ENCODE peak calls at places on chromosomes 4 and X, in six cellular contexts. One of them, this sample, is unnamed.

GRCh38 chrX:110466790-110467189 is 108.1 kb downstream of the RTL9 start:
- DNase-seq in neural progenitor cell: no peak
- DNase-seq in IMR-90: no peak
- DNase-seq in GM23248: no peak
- DNase-seq in trophoblast cell: no peak
- DNase-seq in fibroblast of lung: no peak
- DNase-seq in this sample: no peak

GRCh38 chr4:78922207-78922606 is 17.0 kb downstream of the PAQR3 start:
- DNase-seq in IMR-90: peak; percentile 83
- DNase-seq in neural progenitor cell: peak; percentile 19
- DNase-seq in trophoblast cell: no peak
- DNase-seq in fibroblast of lung: peak; percentile 28
- DNase-seq in GM23248: peak; percentile 70
- DNase-seq in this sample: no peak

GRCh38 chr4:67593741-67594175 is 35.2 kb downstream of the STAP1 start:
- DNase-seq in neural progenitor cell: no peak
- DNase-seq in GM23248: peak; percentile 79
- DNase-seq in fibroblast of lung: peak; percentile 12
- DNase-seq in IMR-90: peak; percentile 25
- DNase-seq in trophoblast cell: peak; percentile 54
- DNase-seq in this sample: no peak

GRCh38 chr4:33831667-33832066 is 2412.6 kb downstream of the ARAP2 start:
- DNase-seq in trophoblast cell: no peak
- DNase-seq in neural progenitor cell: no peak
- DNase-seq in IMR-90: peak; percentile 21
- DNase-seq in GM23248: peak; percentile 67
- DNase-seq in fibroblast of lung: no peak
- DNase-seq in this sample: no peak

GRCh38 chr4:53507671-53508286 is 83.5 kb downstream of the LNX1 start:
- DNase-seq in fibroblast of lung: peak; percentile 64
- DNase-seq in IMR-90: peak; percentile 48
- DNase-seq in neural progenitor cell: no peak
- DNase-seq in trophoblast cell: no peak
- DNase-seq in GM23248: peak; percentile 9
- DNase-seq in this sample: no peak

GRCh38 chr4:87219648-87220093 is 747 bp downstream of the KLHL8 start:
- DNase-seq in trophoblast cell: peak; percentile 65
- DNase-seq in GM23248: peak; percentile 76
- DNase-seq in neural progenitor cell: peak; percentile 63
- DNase-seq in fibroblast of lung: no peak
- DNase-seq in IMR-90: peak; percentile 33
- DNase-seq in this sample: no peak

GRCh38 chr4:113943863-113944262 is 35.6 kb downstream of the ARSJ start:
- DNase-seq in fibroblast of lung: no peak
- DNase-seq in GM23248: peak; percentile 58
- DNase-seq in trophoblast cell: no peak
- DNase-seq in neural progenitor cell: no peak
- DNase-seq in IMR-90: peak; percentile 50
- DNase-seq in this sample: no peak

GRCh38 chrX:20037182-20037581 is 46.3 kb upstream of the BCLAF3 start:
- DNase-seq in fibroblast of lung: no peak
- DNase-seq in trophoblast cell: no peak
- DNase-seq in GM23248: no peak
- DNase-seq in IMR-90: no peak
- DNase-seq in neural progenitor cell: no peak
- DNase-seq in this sample: no peak

GRCh38 chrX:151694661-151695582 is at the start of gene PRRG3:
- DNase-seq in neural progenitor cell: peak; percentile 65
- DNase-seq in GM23248: no peak
- DNase-seq in IMR-90: no peak
- DNase-seq in fibroblast of lung: no peak
- DNase-seq in trophoblast cell: no peak
- DNase-seq in this sample: no peak

GRCh38 chr4:17335371-17335770 is 176.5 kb downstream of the QDPR start:
- DNase-seq in trophoblast cell: no peak
- DNase-seq in IMR-90: no peak
- DNase-seq in fibroblast of lung: no peak
- DNase-seq in GM23248: no peak
- DNase-seq in neural progenitor cell: no peak
- DNase-seq in this sample: no peak

GRCh38 chr4:1216869-1217294 is 32.0 kb downstream of the CTBP1 start:
- DNase-seq in IMR-90: no peak
- DNase-seq in fibroblast of lung: no peak
- DNase-seq in GM23248: no peak
- DNase-seq in trophoblast cell: no peak
- DNase-seq in neural progenitor cell: no peak
- DNase-seq in this sample: no peak

GRCh38 chr4:131978120-131978519 is 1171.0 kb upstream of the PCDH10 start:
- DNase-seq in GM23248: no peak
- DNase-seq in fibroblast of lung: no peak
- DNase-seq in trophoblast cell: no peak
- DNase-seq in IMR-90: no peak
- DNase-seq in neural progenitor cell: no peak
- DNase-seq in this sample: no peak

GRCh38 chrX:97238632-97239031 is 354.9 kb downstream of the RPA4 start:
- DNase-seq in GM23248: no peak
- DNase-seq in IMR-90: peak; percentile 55
- DNase-seq in neural progenitor cell: no peak
- DNase-seq in fibroblast of lung: peak; percentile 35
- DNase-seq in trophoblast cell: peak; percentile 40
- DNase-seq in this sample: peak; percentile 13

GRCh38 chrX:107978707-107979307 is 3.4 kb downstream of the TEX13B start:
- DNase-seq in IMR-90: peak; percentile 19
- DNase-seq in fibroblast of lung: peak; percentile 48
- DNase-seq in trophoblast cell: peak; percentile 41
- DNase-seq in neural progenitor cell: peak; percentile 62
- DNase-seq in GM23248: peak; percentile 49
- DNase-seq in this sample: no peak

GRCh38 chrX:107982356-107982755 is at the start of gene TEX13B:
- DNase-seq in neural progenitor cell: no peak
- DNase-seq in fibroblast of lung: no peak
- DNase-seq in trophoblast cell: no peak
- DNase-seq in GM23248: no peak
- DNase-seq in IMR-90: no peak
- DNase-seq in this sample: no peak

GRCh38 chrX:107978080-107978479 is 4.1 kb downstream of the TEX13B start:
- DNase-seq in trophoblast cell: no peak
- DNase-seq in neural progenitor cell: no peak
- DNase-seq in GM23248: no peak
- DNase-seq in fibroblast of lung: no peak
- DNase-seq in IMR-90: no peak
- DNase-seq in this sample: no peak

GRCh38 chrX:107985032-107985431 is 2.9 kb upstream of the TEX13B start:
- DNase-seq in GM23248: no peak
- DNase-seq in trophoblast cell: no peak
- DNase-seq in IMR-90: no peak
- DNase-seq in neural progenitor cell: no peak
- DNase-seq in fibroblast of lung: peak; percentile 0
- DNase-seq in this sample: no peak

GRCh38 chrX:107979534-107979933 is 2.6 kb downstream of the TEX13B start:
- DNase-seq in GM23248: peak; percentile 1
- DNase-seq in neural progenitor cell: no peak
- DNase-seq in trophoblast cell: no peak
- DNase-seq in fibroblast of lung: no peak
- DNase-seq in IMR-90: no peak
- DNase-seq in this sample: no peak
- H3K27me3 ChIP-seq in GM23248: no peaks in the 10 kb centered on the region
- H3K27me3 ChIP-seq in neural progenitor cell: no peaks in the 10 kb centered on the region
- H3K27me3 ChIP-seq in trophoblast cell: no peaks in the 10 kb centered on the region
- H3K27me3 ChIP-seq in fibroblast of lung: no peaks in the 10 kb centered on the region
- H3K27me3 ChIP-seq in IMR-90: peaks cover 7% of the 10 kb centered on the region
- H3K27me3 ChIP-seq in this sample: peaks cover 3% of the 10 kb centered on the region

GRCh38 chrX:144896323-144896722 is 351.0 kb upstream of the SPANXN1 start:
- DNase-seq in GM23248: peak; percentile 1
- DNase-seq in fibroblast of lung: no peak
- DNase-seq in IMR-90: no peak
- DNase-seq in neural progenitor cell: peak; percentile 3
- DNase-seq in trophoblast cell: peak; percentile 4
- DNase-seq in this sample: no peak
- H3K9me3 ChIP-seq in GM23248: no peaks in the 10 kb centered on the region
- H3K9me3 ChIP-seq in fibroblast of lung: no peaks in the 10 kb centered on the region
- H3K9me3 ChIP-seq in IMR-90: peaks cover 4% of the 10 kb centered on the region
- H3K9me3 ChIP-seq in neural progenitor cell: peaks cover 3% of the 10 kb centered on the region
- H3K9me3 ChIP-seq in trophoblast cell: no peaks in the 10 kb centered on the region
- H3K9me3 ChIP-seq in this sample: no peaks in the 10 kb centered on the region

GRCh38 chr4:154491341-154491679 is 289 bp downstream of the DCHS2 start:
- DNase-seq in neural progenitor cell: peak; percentile 73
- DNase-seq in GM23248: peak; percentile 35
- DNase-seq in IMR-90: peak; percentile 5
- DNase-seq in trophoblast cell: no peak
- DNase-seq in fibroblast of lung: peak; percentile 31
- DNase-seq in this sample: no peak

GRCh38 chr4:154491731-154492249 is at the start of gene DCHS2:
- DNase-seq in fibroblast of lung: no peak
- DNase-seq in IMR-90: no peak
- DNase-seq in neural progenitor cell: peak; percentile 74
- DNase-seq in trophoblast cell: no peak
- DNase-seq in GM23248: peak; percentile 13
- DNase-seq in this sample: no peak

GRCh38 chr4:154489558-154490260 is 1.9 kb downstream of the DCHS2 start:
- DNase-seq in neural progenitor cell: no peak
- DNase-seq in trophoblast cell: no peak
- DNase-seq in fibroblast of lung: no peak
- DNase-seq in GM23248: no peak
- DNase-seq in IMR-90: no peak
- DNase-seq in this sample: no peak

GRCh38 chr4:154490589-154491340 is 834 bp downstream of the DCHS2 start:
- DNase-seq in GM23248: peak; percentile 6
- DNase-seq in trophoblast cell: no peak
- DNase-seq in IMR-90: no peak
- DNase-seq in fibroblast of lung: no peak
- DNase-seq in neural progenitor cell: peak; percentile 57
- DNase-seq in this sample: no peak

GRCh38 chr4:154490261-154490588 is 1.4 kb downstream of the DCHS2 start:
- DNase-seq in neural progenitor cell: peak; percentile 46
- DNase-seq in fibroblast of lung: no peak
- DNase-seq in IMR-90: no peak
- DNase-seq in GM23248: no peak
- DNase-seq in trophoblast cell: no peak
- DNase-seq in this sample: no peak
- H3K4me2 ChIP-seq in neural progenitor cell: peak overlapping the region; percentile 97
- H3K4me2 ChIP-seq in fibroblast of lung: no peak overlapping the region
- H3K4me2 ChIP-seq in IMR-90: no peak overlapping the region
- H3K4me2 ChIP-seq in GM23248: no peak overlapping the region
- H3K4me2 ChIP-seq in trophoblast cell: peak overlapping the region; percentile 49
- H3K4me2 ChIP-seq in this sample: peak overlapping the region; percentile 17

DNA sequence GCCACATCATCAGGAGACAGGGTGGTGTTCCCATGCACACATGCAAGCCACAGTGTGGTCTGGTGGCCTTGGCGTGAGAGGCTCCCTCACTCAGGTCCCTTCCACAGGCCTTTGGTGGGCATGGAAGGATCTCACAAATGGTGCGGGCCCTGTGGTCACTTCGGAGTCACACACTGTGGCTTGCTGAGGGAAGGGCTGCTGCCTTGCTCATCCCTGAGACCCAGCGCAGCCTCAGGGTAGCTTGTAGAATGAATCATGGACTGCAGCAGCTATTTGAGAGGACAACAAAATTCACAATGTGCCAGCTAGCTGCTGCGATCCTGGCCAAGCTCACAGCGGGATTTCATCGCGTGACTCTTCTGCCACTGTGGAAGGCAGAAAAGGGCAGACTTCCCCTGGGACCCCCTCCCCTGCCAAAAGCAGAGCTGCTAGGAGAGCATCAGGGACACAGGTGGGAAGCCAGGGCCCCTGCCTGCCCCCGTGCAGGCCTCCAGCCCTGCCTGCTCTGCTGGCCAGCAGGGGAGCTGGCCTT is 106.4 kb downstream of the ABLIM2 start:
- DNase-seq in fibroblast of lung: no peak
- DNase-seq in trophoblast cell: no peak
- DNase-seq in IMR-90: no peak
- DNase-seq in neural progenitor cell: no peak
- DNase-seq in GM23248: no peak
- DNase-seq in this sample: no peak
- H3K27me3 ChIP-seq in fibroblast of lung: no peaks in the 10 kb centered on the region
- H3K27me3 ChIP-seq in trophoblast cell: no peaks in the 10 kb centered on the region
- H3K27me3 ChIP-seq in IMR-90: peaks cover 46% of the 10 kb centered on the region
- H3K27me3 ChIP-seq in neural progenitor cell: no peaks in the 10 kb centered on the region
- H3K27me3 ChIP-seq in GM23248: peaks cover 18% of the 10 kb centered on the region
- H3K27me3 ChIP-seq in this sample: peaks cover 7% of the 10 kb centered on the region

GRCh38 chrX:150355898-150356297 is 7.2 kb upstream of the MAMLD1 start:
- DNase-seq in IMR-90: no peak
- DNase-seq in GM23248: no peak
- DNase-seq in fibroblast of lung: no peak
- DNase-seq in neural progenitor cell: no peak
- DNase-seq in trophoblast cell: no peak
- DNase-seq in this sample: no peak

GRCh38 chrX:150352581-150352980 is 10.5 kb upstream of the MAMLD1 start:
- DNase-seq in fibroblast of lung: peak; percentile 62
- DNase-seq in GM23248: no peak
- DNase-seq in IMR-90: peak; percentile 34
- DNase-seq in trophoblast cell: no peak
- DNase-seq in neural progenitor cell: no peak
- DNase-seq in this sample: no peak

GRCh38 chrX:150348365-150348764 is 14.8 kb upstream of the MAMLD1 start:
- DNase-seq in fibroblast of lung: no peak
- DNase-seq in trophoblast cell: peak; percentile 82
- DNase-seq in neural progenitor cell: peak; percentile 50
- DNase-seq in GM23248: peak; percentile 20
- DNase-seq in IMR-90: no peak
- DNase-seq in this sample: no peak

GRCh38 chrX:150347471-150347870 is 15.6 kb upstream of the MAMLD1 start:
- DNase-seq in trophoblast cell: no peak
- DNase-seq in neural progenitor cell: no peak
- DNase-seq in GM23248: no peak
- DNase-seq in IMR-90: no peak
- DNase-seq in fibroblast of lung: no peak
- DNase-seq in this sample: no peak

GRCh38 chrX:150352114-150352513 is 11.0 kb upstream of the MAMLD1 start:
- DNase-seq in GM23248: peak; percentile 13
- DNase-seq in neural progenitor cell: no peak
- DNase-seq in fibroblast of lung: peak; percentile 21
- DNase-seq in IMR-90: peak; percentile 41
- DNase-seq in trophoblast cell: no peak
- DNase-seq in this sample: no peak
- H3K9me3 ChIP-seq in GM23248: no peaks in the 10 kb centered on the region
- H3K9me3 ChIP-seq in neural progenitor cell: peaks cover 4% of the 10 kb centered on the region
- H3K9me3 ChIP-seq in fibroblast of lung: no peaks in the 10 kb centered on the region
- H3K9me3 ChIP-seq in IMR-90: no peaks in the 10 kb centered on the region
- H3K9me3 ChIP-seq in trophoblast cell: no peaks in the 10 kb centered on the region
- H3K9me3 ChIP-seq in this sample: no peaks in the 10 kb centered on the region